ENCODE peak calls at places on chromosomes 11 and 22, in ten cellular contexts. M is left ventricle myocardium superior; G is upper lobe of right lung; Q is endodermal cell; L is prostate gland; J is esophagus squamous epithelium; I is T-helper 17 cell; N is activated naive CD8-positive, alpha-beta T cell treated with anti-CD3 and anti-CD28 coated beads, Interleukin-2, amount 50 U/mL, for 24 hours; Z is HTR-8/SVneo; X is A673. R is an unnamed sample.

GRCh38 chr11:128711136-128711535 is 17.3 kb downstream of the FLI1 start:
- DNase-seq in M (no peak), G (no peak), Q (no peak), L (no peak), J (no peak), I (no peak), N (no peak), Z (no peak), X (no peak), R (no peak)

GRCh38 chr22:43858156-43858895 is 4.0 kb downstream of the SULT4A1 start:
- DNase-seq in M (no peak), G (no peak), Q (peak), L (no peak), J (no peak), I (no peak), N (no peak), Z (no peak), X (no peak), R (no peak)

GRCh38 chr22:37979782-37980181 is 4.6 kb downstream of the SOX10 start:
- DNase-seq in M (no peak), G (no peak), Q (peak), L (no peak), J (no peak), I (no peak), N (no peak), Z (no peak), X (no peak), R (no peak)

GRCh38 chr22:33865996-33866395 is 54.3 kb downstream of the LARGE1 start:
- DNase-seq in M (no peak), G (no peak), Q (no peak), L (no peak), J (no peak), I (no peak), N (no peak), Z (no peak), X (no peak), R (no peak)

GRCh38 chr22:36365020-36365411 is 22.8 kb downstream of the MYH9 start:
- DNase-seq in M (no peak), G (no peak), Q (no peak), L (no peak), J (no peak), I (peak), N (peak), Z (peak), X (peak), R (peak)

GRCh38 chr11:110295487-110296225 is 758 bp downstream of the RDX start:
- DNase-seq in M (peak), G (peak), Q (peak), L (peak), J (no peak), I (peak), N (peak), Z (peak), X (peak), R (peak)

GRCh38 chr11:112784323-112785073 is 176.7 kb upstream of the NCAM1 start:
- DNase-seq in M (peak), G (no peak), Q (peak), L (peak), J (no peak), I (no peak), N (no peak), Z (no peak), X (peak), R (peak)

GRCh38 chr11:1747753-1748466 is 2.5 kb downstream of the IFITM10 start:
- DNase-seq in M (peak), G (peak), Q (peak), L (no peak), J (no peak), I (no peak), N (no peak), Z (no peak), X (no peak), R (no peak)

GRCh38 chr11:66467756-66468155 is 1.1 kb downstream of the PELI3 start:
- DNase-seq in M (no peak), G (no peak), Q (no peak), L (no peak), J (no peak), I (no peak), N (peak), Z (no peak), X (no peak), R (peak)

GRCh38 chr11:122706689-122707088 is 51.2 kb downstream of the UBASH3B start:
- DNase-seq in M (no peak), G (no peak), Q (no peak), L (no peak), J (no peak), I (no peak), N (no peak), Z (peak), X (no peak), R (no peak)

GRCh38 chr11:95606824-95607223 is 182.8 kb downstream of the FAM76B start:
- DNase-seq in M (no peak), G (no peak), Q (no peak), L (no peak), J (no peak), I (no peak), N (no peak), Z (no peak), X (no peak), R (no peak)

GRCh38 chr11:115606223-115607220 is 102.3 kb upstream of the CADM1 start:
- DNase-seq in M (peak), G (no peak), Q (no peak), L (peak), J (no peak), I (no peak), N (no peak), Z (no peak), X (no peak), R (peak)

GRCh38 chr22:49554741-49555140 is 272.9 kb downstream of the BRD1 start:
- DNase-seq in M (no peak), G (peak), Q (peak), L (no peak), J (no peak), I (no peak), N (no peak), Z (no peak), X (no peak), R (no peak)

GRCh38 chr11:123580137-123580536 is 74.3 kb downstream of the SCN3B start:
- DNase-seq in M (no peak), G (no peak), Q (no peak), L (no peak), J (no peak), I (no peak), N (no peak), Z (no peak), X (no peak), R (no peak)

GRCh38 chr11:69233761-69234136 is 60.2 kb upstream of the MYEOV start:
- DNase-seq in M (no peak), G (no peak), Q (peak), L (no peak), J (no peak), I (no peak), N (no peak), Z (no peak), X (no peak), R (no peak)

GRCh38 chr11:23212829-23213228 is 352.6 kb upstream of the CCDC179 start:
- DNase-seq in M (no peak), G (no peak), Q (no peak), L (no peak), J (no peak), I (no peak), N (no peak), Z (no peak), X (no peak), R (no peak)

GRCh38 chr11:32279672-32280071 is 155.7 kb downstream of the WT1 start:
- DNase-seq in M (no peak), G (no peak), Q (peak), L (no peak), J (no peak), I (no peak), N (no peak), Z (no peak), X (peak), R (no peak)

GRCh38 chr11:110430267-110431211 is 791 bp downstream of the FDX1 start:
- DNase-seq in M (no peak), G (peak), Q (no peak), L (peak), J (no peak), I (no peak), N (peak), Z (peak), X (peak), R (peak)

GRCh38 chr22:36009085-36009484 is 19.5 kb downstream of the RBFOX2 start:
- DNase-seq in M (no peak), G (no peak), Q (no peak), L (no peak), J (no peak), I (no peak), N (no peak), Z (no peak), X (no peak), R (no peak)

GRCh38 chr22:25182131-25183110 is 17.2 kb upstream of the CRYBB3 start:
- DNase-seq in M (no peak), G (peak), Q (no peak), L (no peak), J (no peak), I (no peak), N (no peak), Z (no peak), X (no peak), R (no peak)

GRCh38 chr11:2929880-2930704 is 872 bp upstream of the PHLDA2 start:
- DNase-seq in M (peak), G (peak), Q (peak), L (peak), J (no peak), I (no peak), N (peak), Z (peak), X (peak), R (no peak)

GRCh38 chr22:47266329-47266728 is 503.9 kb downstream of the TBC1D22A start:
- DNase-seq in M (no peak), G (no peak), Q (no peak), L (no peak), J (no peak), I (no peak), N (no peak), Z (no peak), X (no peak), R (no peak)

GRCh38 chr11:121466063-121466794 is 13.5 kb upstream of the SORL1-AS1 start:
- DNase-seq in M (peak), G (peak), Q (peak), L (peak), J (no peak), I (peak), N (peak), Z (peak), X (peak), R (peak)

GRCh38 chr11:20363500-20364411 is at the start of gene HTATIP2:
- DNase-seq in M (peak), G (peak), Q (peak), L (peak), J (no peak), I (peak), N (peak), Z (no peak), X (peak), R (peak)

GRCh38 chr11:3886985-3887384 is 31.5 kb downstream of the STIM1 start:
- DNase-seq in M (no peak), G (no peak), Q (no peak), L (no peak), J (no peak), I (no peak), N (no peak), Z (no peak), X (no peak), R (no peak)

R was measured in mucosa of gallbladder.